ENCODE peak calls at places on chromosome 2, in four cellular contexts. One of them, this sample, is unnamed. For H3K4me1, the result is how much of the 10 kb centered on the place peaks cover.

GRCh38 chr2:44543773-44544725 is 182.3 kb downstream of the CAMKMT start:
- DNase-seq in upper lobe of right lung: no peak
- DNase-seq in SJSA1: no peak
- DNase-seq in Peyer's patch: no peak
- DNase-seq in this sample: no peak

GRCh38 chr2:232533944-232534710 is 5.4 kb upstream of the CHRNG start:
- DNase-seq in Peyer's patch: no peak
- DNase-seq in SJSA1: no peak
- DNase-seq in upper lobe of right lung: peak
- DNase-seq in this sample: no peak

GRCh38 chr2:218066946-218067515 is 2.0 kb upstream of the RUFY4 start:
- DNase-seq in SJSA1: no peak
- DNase-seq in upper lobe of right lung: no peak
- DNase-seq in Peyer's patch: no peak
- DNase-seq in this sample: no peak

GRCh38 chr2:25331686-25332365 is 9.9 kb downstream of the DNMT3A start:
- DNase-seq in SJSA1: no peak
- DNase-seq in upper lobe of right lung: no peak
- DNase-seq in Peyer's patch: no peak
- DNase-seq in this sample: no peak

GRCh38 chr2:128155970-128156369 is 65.0 kb downstream of the UGGT1 start:
- DNase-seq in SJSA1: no peak
- DNase-seq in Peyer's patch: no peak
- DNase-seq in upper lobe of right lung: no peak
- DNase-seq in this sample: no peak

GRCh38 chr2:44207102-44207501 is 38.4 kb downstream of the PPM1B start:
- DNase-seq in Peyer's patch: no peak
- DNase-seq in upper lobe of right lung: no peak
- DNase-seq in SJSA1: no peak
- DNase-seq in this sample: no peak

GRCh38 chr2:69387770-69388481 is 899 bp upstream of the GFPT1 start:
- DNase-seq in Peyer's patch: no peak
- DNase-seq in SJSA1: no peak
- DNase-seq in upper lobe of right lung: no peak
- DNase-seq in this sample: no peak

GRCh38 chr2:232075859-232076258 is 114.3 kb downstream of the DIS3L2 start:
- DNase-seq in Peyer's patch: no peak
- DNase-seq in upper lobe of right lung: no peak
- DNase-seq in SJSA1: no peak
- DNase-seq in this sample: no peak

GRCh38 chr2:64945973-64946736 is 43.0 kb upstream of the SLC1A4 start:
- DNase-seq in SJSA1: peak
- DNase-seq in upper lobe of right lung: peak
- DNase-seq in Peyer's patch: peak
- DNase-seq in this sample: no peak

GRCh38 chr2:21111012-21111411 is 12.8 kb upstream of the TDRD15 start:
- DNase-seq in upper lobe of right lung: no peak
- DNase-seq in SJSA1: no peak
- DNase-seq in Peyer's patch: no peak
- DNase-seq in this sample: no peak

GRCh38 chr2:119683717-119684443 is 4.9 kb downstream of the TMEM177 start:
- DNase-seq in SJSA1: no peak
- DNase-seq in upper lobe of right lung: no peak
- DNase-seq in Peyer's patch: no peak
- DNase-seq in this sample: no peak

GRCh38 chr2:141182246-141182645 is 948.6 kb downstream of the LRP1B start:
- DNase-seq in SJSA1: no peak
- DNase-seq in Peyer's patch: no peak
- DNase-seq in upper lobe of right lung: no peak
- DNase-seq in this sample: no peak

GRCh38 chr2:79040967-79041582 is 15.6 kb downstream of the REG3G start:
- DNase-seq in Peyer's patch: no peak
- DNase-seq in SJSA1: no peak
- DNase-seq in upper lobe of right lung: no peak
- DNase-seq in this sample: no peak

GRCh38 chr2:239553376-239554000 is 152.7 kb upstream of the HDAC4 start:
- DNase-seq in SJSA1: no peak
- DNase-seq in Peyer's patch: no peak
- DNase-seq in upper lobe of right lung: peak
- DNase-seq in this sample: peak

GRCh38 chr2:97730245-97730644 is 16.9 kb downstream of the ZAP70 start:
- DNase-seq in Peyer's patch: no peak
- DNase-seq in SJSA1: no peak
- DNase-seq in upper lobe of right lung: peak
- DNase-seq in this sample: no peak

GRCh38 chr2:238569415-238570195 is 142.9 kb downstream of the ASB1 start:
- DNase-seq in Peyer's patch: no peak
- DNase-seq in upper lobe of right lung: peak
- DNase-seq in SJSA1: no peak
- DNase-seq in this sample: no peak

GRCh38 chr2:71552861-71553301 is 99.5 kb downstream of the DYSF start:
- DNase-seq in Peyer's patch: no peak
- DNase-seq in SJSA1: no peak
- DNase-seq in upper lobe of right lung: no peak
- DNase-seq in this sample: no peak

GRCh38 chr2:215390550-215390913 is 45.3 kb downstream of the FN1 start:
- DNase-seq in SJSA1: no peak
- DNase-seq in upper lobe of right lung: no peak
- DNase-seq in Peyer's patch: no peak
- DNase-seq in this sample: no peak

GRCh38 chr2:69013123-69013836 is at the start of gene ANTXR1:
- DNase-seq in upper lobe of right lung: peak
- DNase-seq in SJSA1: peak
- DNase-seq in Peyer's patch: no peak
- DNase-seq in this sample: no peak

GRCh38 chr2:43818761-43819160 is 19.9 kb downstream of the ABCG5 start:
- DNase-seq in upper lobe of right lung: no peak
- DNase-seq in Peyer's patch: no peak
- DNase-seq in SJSA1: no peak
- DNase-seq in this sample: no peak

GRCh38 chr2:135732561-135732960 is 9.1 kb upstream of the UBXN4 start:
- DNase-seq in Peyer's patch: no peak
- DNase-seq in upper lobe of right lung: no peak
- DNase-seq in SJSA1: no peak
- DNase-seq in this sample: no peak

GRCh38 chr2:78077637-78078036 is 555.5 kb upstream of the LRRTM4 start:
- DNase-seq in SJSA1: no peak
- DNase-seq in upper lobe of right lung: no peak
- DNase-seq in Peyer's patch: no peak
- DNase-seq in this sample: no peak

DNA sequence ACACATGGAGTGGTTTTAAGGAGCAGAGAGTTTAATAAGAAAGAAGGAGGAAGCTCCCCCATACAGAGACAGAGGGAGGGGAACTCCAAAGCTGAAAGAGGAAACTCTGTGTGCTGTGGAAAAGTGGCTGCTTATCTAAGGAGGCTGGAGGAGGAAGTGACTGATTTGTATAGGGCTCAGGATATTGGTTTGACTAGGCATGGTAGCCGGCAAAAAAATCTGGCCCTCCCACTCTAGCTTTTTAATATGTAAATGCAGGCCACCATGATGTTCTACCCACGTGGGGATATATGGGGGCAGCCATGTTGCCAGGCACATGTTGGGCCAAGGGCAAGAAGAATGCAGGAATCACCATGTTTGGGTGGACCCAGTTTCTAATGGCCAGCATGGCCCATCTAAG is 64.3 kb downstream of the HNMT start:
- DNase-seq in SJSA1: no peak
- DNase-seq in Peyer's patch: no peak
- DNase-seq in upper lobe of right lung: no peak
- DNase-seq in this sample: no peak
- H3K27ac ChIP-seq in SJSA1: no peak
- H3K27ac ChIP-seq in Peyer's patch: no peak
- H3K27ac ChIP-seq in upper lobe of right lung: no peak
- H3K27ac ChIP-seq in this sample: no peak

DNA sequence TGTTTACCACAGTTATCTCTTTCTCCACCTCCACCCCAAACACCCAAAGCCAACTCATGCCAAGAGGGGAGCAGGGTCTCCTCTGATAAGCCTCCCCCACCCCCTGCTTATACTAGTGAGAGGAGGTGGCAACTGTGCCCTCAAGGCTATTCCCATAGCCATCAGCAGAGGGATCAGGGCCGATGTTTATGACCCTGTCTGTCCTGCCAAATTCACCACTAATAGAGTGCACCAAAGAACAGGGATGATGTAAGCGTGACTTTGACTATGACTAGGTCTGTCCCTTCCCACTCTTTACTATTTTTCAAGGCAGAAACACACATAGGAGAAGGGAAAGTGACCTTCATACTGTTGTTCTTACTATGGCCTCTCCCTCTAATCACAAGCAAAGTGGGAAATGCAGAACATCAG is 74.6 kb downstream of the CLHC1 start:
- DNase-seq in SJSA1: no peak
- DNase-seq in upper lobe of right lung: no peak
- DNase-seq in Peyer's patch: no peak
- DNase-seq in this sample: no peak
- H3K4me1 ChIP-seq in SJSA1: under half
- H3K4me1 ChIP-seq in upper lobe of right lung: half or more
- H3K4me1 ChIP-seq in Peyer's patch: under half
- H3K4me1 ChIP-seq in this sample: under half

DNA sequence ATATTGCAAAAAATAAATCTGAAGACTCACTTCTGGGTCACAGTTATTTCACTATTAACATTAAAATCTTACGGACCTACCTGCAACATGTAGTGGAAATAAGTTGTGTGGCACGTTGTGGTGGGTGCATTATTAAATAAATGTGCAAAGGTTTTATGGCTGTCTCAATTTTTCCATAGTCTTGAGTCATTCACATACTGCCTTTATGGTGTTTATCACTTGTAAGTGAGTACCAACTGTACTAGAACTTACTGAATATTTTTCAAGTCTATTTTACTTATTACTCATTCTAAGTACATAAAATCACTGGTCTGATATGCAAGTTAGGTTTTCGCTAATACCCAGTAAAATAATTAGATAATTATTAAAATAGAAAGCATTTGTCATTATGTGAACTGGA is 47.6 kb upstream of the SLC30A6 start:
- DNase-seq in Peyer's patch: no peak
- DNase-seq in upper lobe of right lung: no peak
- DNase-seq in SJSA1: no peak
- DNase-seq in this sample: no peak
- H3K27ac ChIP-seq in Peyer's patch: no peak
- H3K27ac ChIP-seq in upper lobe of right lung: no peak
- H3K27ac ChIP-seq in SJSA1: no peak
- H3K27ac ChIP-seq in this sample: no peak

DNA sequence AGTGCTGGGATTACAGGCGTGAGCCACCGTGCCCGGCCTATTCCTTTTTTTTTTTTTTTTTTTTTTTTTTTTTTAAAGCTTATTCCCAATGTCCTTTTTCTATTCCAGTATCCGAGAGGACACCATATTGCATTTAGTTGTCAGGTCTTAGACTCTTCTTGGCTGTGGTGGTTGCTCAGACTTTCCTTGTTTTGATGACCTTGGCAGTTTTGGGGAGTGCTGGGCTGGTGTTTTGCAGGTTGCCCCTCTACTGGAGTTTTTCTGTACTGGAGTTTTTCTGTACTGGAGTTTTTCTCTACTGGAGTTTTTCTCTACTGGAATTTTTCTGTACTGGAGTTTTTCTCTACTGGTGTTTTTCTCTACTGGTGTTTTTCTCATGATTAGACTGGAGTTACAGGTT is 149.2 kb downstream of the TANC1 start:
- DNase-seq in Peyer's patch: no peak
- DNase-seq in upper lobe of right lung: no peak
- DNase-seq in SJSA1: no peak
- DNase-seq in this sample: no peak
- H3K4me1 ChIP-seq in Peyer's patch: under half
- H3K4me1 ChIP-seq in upper lobe of right lung: under half
- H3K4me1 ChIP-seq in SJSA1: under half
- H3K4me1 ChIP-seq in this sample: under half